ENCODE peak calls at places on chromosomes 6 and 20, in four cellular contexts. One of them, this sample, is unnamed.

GRCh38 chr20:20083796-20084195 is 31.5 kb downstream of the CFAP61 start:
- DNase-seq in HepG2: peak; percentile 52
- DNase-seq in K562: peak; percentile 7
- DNase-seq in GM12878: peak; percentile 2
- DNase-seq in this sample: peak; percentile 31

GRCh38 chr6:34586327-34587040 is 30.4 kb upstream of the SPDEF start:
- DNase-seq in HepG2: no peak
- DNase-seq in K562: no peak
- DNase-seq in GM12878: no peak
- DNase-seq in this sample: no peak

GRCh38 chr6:44386364-44386928 is 1.1 kb upstream of the CDC5L start:
- DNase-seq in HepG2: no peak
- DNase-seq in K562: no peak
- DNase-seq in GM12878: no peak
- DNase-seq in this sample: peak; percentile 21

GRCh38 chr20:19977373-19977770 is 39.8 kb upstream of the NAA20 start:
- DNase-seq in HepG2: no peak
- DNase-seq in K562: no peak
- DNase-seq in GM12878: no peak
- DNase-seq in this sample: no peak

GRCh38 chr20:15895560-15896084 is 677.6 kb downstream of the KIF16B start:
- DNase-seq in HepG2: no peak
- DNase-seq in K562: no peak
- DNase-seq in GM12878: peak; percentile 48
- DNase-seq in this sample: no peak

GRCh38 chr6:133097208-133097607 is 143.9 kb upstream of the EYA4 start:
- DNase-seq in HepG2: no peak
- DNase-seq in K562: no peak
- DNase-seq in GM12878: no peak
- DNase-seq in this sample: no peak

GRCh38 chr6:33578588-33579011 is 1.5 kb downstream of the BAK1 start:
- DNase-seq in HepG2: no peak
- DNase-seq in K562: peak; percentile 56
- DNase-seq in GM12878: no peak
- DNase-seq in this sample: no peak

GRCh38 chr6:89987830-89988229 is 93.6 kb downstream of the GJA10 start:
- DNase-seq in HepG2: no peak
- DNase-seq in K562: no peak
- DNase-seq in GM12878: no peak
- DNase-seq in this sample: no peak

GRCh38 chr20:25632940-25633790 is 9.4 kb upstream of the NANP start:
- DNase-seq in HepG2: no peak
- DNase-seq in K562: no peak
- DNase-seq in GM12878: no peak
- DNase-seq in this sample: no peak

DNA sequence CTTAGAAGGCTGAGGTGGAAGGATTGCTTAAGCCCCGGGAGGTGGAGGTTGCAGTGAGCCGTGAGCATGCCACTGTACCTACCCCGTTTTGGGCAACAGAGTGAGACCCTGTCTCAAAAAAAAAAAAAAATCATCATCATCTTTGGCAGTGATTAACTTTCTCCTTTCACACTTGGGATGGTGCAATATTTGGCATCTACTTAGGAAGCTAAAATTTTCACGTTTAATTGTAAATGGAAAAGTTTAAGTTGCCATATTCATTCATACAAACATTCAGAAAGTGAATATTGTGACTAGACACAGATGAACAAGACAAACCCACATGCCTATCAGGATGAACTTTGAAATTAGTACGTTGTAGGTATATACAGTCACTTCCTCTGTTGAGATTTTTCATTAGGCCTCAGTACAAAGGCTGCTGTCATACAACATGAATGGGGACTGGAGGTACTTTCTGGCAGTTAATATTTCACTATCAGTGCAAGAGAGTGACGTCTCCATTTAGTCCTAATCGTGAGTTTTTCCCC is 10.3 kb downstream of the TOP1 start:
- DNase-seq in HepG2: peak; percentile 99
- DNase-seq in K562: no peak
- DNase-seq in GM12878: no peak
- DNase-seq in this sample: no peak
- H3K79me2 ChIP-seq in HepG2: peaks cover 92% of the 10 kb centered on the region
- H3K79me2 ChIP-seq in K562: peaks cover 97% of the 10 kb centered on the region
- H3K79me2 ChIP-seq in GM12878: peaks cover 94% of the 10 kb centered on the region
- H3K79me2 ChIP-seq in this sample: peaks cover 100% of the 10 kb centered on the region

DNA sequence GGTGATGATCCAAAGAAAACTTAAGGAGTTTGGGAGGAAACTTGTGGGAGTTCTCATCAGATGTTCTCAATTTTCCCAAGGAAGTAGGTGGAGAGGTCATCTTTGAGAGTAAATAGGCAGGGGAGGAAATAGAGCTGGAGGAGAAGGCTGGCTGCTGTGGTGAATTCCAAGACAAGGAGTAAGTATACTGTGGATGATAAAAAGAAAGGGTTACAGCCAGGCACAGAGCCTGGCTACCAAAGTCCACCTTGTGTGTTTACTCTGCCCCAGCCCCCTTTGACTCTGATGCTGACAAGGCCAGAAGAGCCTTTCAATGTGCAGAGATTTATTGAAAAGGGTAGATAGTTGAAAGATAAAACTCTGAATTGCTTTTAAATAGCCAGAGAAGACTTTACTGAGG is 182.4 kb upstream of the JAG1 start:
- DNase-seq in HepG2: peak; percentile 51
- DNase-seq in K562: no peak
- DNase-seq in GM12878: no peak
- DNase-seq in this sample: no peak
- TF ChIP-seq MXI1 in HepG2: no peak
- TF ChIP-seq MXI1 in K562: no peak
- TF ChIP-seq MXI1 in GM12878: no peak
- TF ChIP-seq MXI1 in this sample: no peak

GRCh38 chr20:38969708-38970107 is 7.6 kb downstream of the DHX35 start:
- DNase-seq in HepG2: peak; percentile 27
- DNase-seq in K562: no peak
- DNase-seq in GM12878: no peak
- DNase-seq in this sample: no peak
- H3K79me2 ChIP-seq in HepG2: peaks cover 35% of the 10 kb centered on the region
- H3K79me2 ChIP-seq in K562: peaks cover 36% of the 10 kb centered on the region
- H3K79me2 ChIP-seq in GM12878: peaks cover 15% of the 10 kb centered on the region
- H3K79me2 ChIP-seq in this sample: peaks cover 59% of the 10 kb centered on the region

DNA sequence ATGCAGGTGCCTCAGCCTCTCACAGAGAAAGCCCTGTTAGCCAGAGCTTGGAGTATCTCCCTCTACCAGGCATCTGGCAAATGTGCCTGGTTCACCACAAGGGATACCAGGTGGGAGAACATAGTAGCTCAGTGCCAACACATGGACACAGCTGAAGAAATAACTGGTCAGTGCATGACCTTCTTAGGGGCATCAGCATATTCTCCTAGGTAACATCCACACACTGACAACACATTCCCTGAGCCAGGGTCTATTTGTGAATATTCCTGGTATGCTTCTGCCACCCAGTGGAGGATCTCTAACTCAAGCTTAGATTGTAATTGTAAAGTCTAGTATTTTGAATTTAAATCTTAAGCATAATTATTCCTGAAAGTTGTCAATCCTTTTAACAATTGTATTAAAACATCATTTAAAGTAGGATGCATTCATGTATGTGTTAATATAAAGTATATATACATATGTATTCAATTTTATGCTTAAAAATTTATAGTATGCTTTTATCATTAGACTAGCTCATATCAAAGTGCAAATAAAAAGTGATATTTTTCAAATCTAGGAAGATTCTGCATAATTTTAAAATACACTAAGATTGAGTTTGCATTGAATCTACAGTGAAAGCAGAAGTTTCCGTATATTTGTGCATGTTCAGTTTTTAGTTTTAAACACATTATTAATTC is 45.3 kb upstream of the COL21A1 start:
- DNase-seq in HepG2: peak; percentile 62
- DNase-seq in K562: peak; percentile 10
- DNase-seq in GM12878: no peak
- DNase-seq in this sample: peak; percentile 49
- TF ChIP-seq MXI1 in HepG2: no peak
- TF ChIP-seq MXI1 in K562: no peak
- TF ChIP-seq MXI1 in GM12878: no peak
- TF ChIP-seq MXI1 in this sample: no peak

DNA sequence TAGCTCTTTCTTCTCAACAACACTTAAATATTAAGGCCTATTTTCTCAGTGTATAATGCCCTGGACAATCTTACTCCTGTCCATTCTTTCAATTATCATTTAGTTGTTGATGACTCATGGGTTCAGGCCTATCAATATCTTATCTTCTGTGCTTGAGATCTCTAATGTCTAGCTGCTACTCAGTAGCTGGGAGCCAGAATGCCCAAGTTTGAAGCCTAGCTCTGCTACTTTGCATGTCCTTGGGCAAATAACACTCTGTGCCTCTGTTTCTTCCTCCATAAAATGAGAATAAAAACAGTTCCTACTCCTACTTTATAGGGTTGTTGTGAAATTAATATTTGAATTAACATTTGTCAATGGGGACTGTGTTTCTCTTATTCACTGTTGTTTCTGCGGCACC is 69.5 kb downstream of the MAN1A1 start:
- DNase-seq in HepG2: no peak
- DNase-seq in K562: no peak
- DNase-seq in GM12878: no peak
- DNase-seq in this sample: no peak
- H3K79me2 ChIP-seq in HepG2: peaks cover 69% of the 10 kb centered on the region
- H3K79me2 ChIP-seq in K562: peaks cover 89% of the 10 kb centered on the region
- H3K79me2 ChIP-seq in GM12878: no peaks in the 10 kb centered on the region
- H3K79me2 ChIP-seq in this sample: no peaks in the 10 kb centered on the region

DNA sequence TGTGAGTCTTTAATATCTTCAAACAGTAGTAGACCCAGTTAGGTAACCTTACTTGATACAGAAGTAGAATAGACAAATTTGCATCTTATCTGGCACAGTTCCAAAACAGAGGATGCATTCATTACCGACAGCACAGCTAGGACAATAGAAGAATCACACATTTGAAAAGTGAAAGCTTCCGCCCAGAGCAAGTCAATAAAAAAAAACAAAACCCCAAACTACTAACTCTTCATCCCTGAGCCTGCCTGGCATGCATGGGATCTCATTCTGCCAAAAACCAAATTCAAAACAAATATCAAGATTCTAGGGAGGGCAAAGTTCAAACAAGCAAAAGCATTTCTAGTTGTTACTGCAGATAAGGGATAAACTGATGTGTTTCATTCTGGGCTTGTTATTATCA is 235.4 kb downstream of the BTBD9 start:
- DNase-seq in HepG2: peak; percentile 35
- DNase-seq in K562: no peak
- DNase-seq in GM12878: peak; percentile 8
- DNase-seq in this sample: no peak
- TF ChIP-seq MXI1 in HepG2: no peak
- TF ChIP-seq MXI1 in K562: no peak
- TF ChIP-seq MXI1 in GM12878: no peak
- TF ChIP-seq MXI1 in this sample: no peak

GRCh38 chr6:45420909-45421699 is 43.4 kb upstream of the SUPT3H start:
- DNase-seq in HepG2: no peak
- DNase-seq in K562: peak; percentile 27
- DNase-seq in GM12878: no peak
- DNase-seq in this sample: no peak

GRCh38 chr6:45420083-45420908 is 42.6 kb upstream of the SUPT3H start:
- DNase-seq in HepG2: no peak
- DNase-seq in K562: no peak
- DNase-seq in GM12878: no peak
- DNase-seq in this sample: peak; percentile 19

GRCh38 chr6:45422541-45423110 is 44.9 kb upstream of the SUPT3H start:
- DNase-seq in HepG2: no peak
- DNase-seq in K562: peak; percentile 28
- DNase-seq in GM12878: no peak
- DNase-seq in this sample: peak; percentile 56

GRCh38 chr6:45423111-45423900 is 45.6 kb upstream of the SUPT3H start:
- DNase-seq in HepG2: no peak
- DNase-seq in K562: no peak
- DNase-seq in GM12878: no peak
- DNase-seq in this sample: peak; percentile 41

DNA sequence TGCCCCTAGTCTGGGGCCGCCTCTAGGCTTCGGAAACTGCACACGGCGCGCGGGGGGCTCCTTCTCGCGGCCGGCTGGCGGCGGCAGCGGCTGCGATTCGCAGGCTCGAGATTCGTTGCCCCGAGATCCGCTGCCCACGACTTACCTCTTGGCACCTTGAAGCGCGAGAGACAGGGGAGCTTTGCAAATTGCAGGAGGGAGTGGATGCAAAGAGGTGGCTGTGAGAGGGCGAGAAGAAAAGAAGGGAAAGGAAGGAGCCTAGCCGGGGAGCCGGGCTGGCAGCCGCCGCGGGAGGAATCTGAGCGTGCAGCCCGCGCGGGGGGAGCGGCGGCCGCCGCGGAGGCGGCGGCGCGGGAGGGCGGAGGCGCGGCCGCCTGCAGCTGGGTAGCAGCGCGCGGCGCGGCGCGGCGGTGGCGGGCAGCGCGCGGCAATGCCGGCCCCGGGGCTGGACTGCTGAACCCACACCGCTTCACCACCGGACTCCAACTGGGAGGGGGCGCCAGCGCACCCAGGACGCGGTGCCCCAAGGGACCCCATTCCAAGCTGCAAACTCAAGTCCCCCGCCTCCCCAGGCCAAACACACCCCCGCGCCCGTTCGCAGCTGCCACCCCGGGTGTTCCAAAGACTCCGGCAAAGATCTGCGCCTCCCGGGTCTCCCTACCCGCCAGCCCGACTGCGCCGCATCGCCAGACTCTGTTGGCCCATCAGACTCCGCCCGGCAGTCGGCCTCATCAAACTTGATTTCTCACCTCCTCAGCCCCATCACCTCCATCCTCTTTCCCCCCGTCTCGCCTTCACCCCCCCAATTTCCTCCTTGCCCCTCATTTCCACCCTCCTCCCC is 44.2 kb upstream of the SUPT3H start:
- DNase-seq in HepG2: peak; percentile 16
- DNase-seq in K562: peak; percentile 60
- DNase-seq in GM12878: no peak
- DNase-seq in this sample: peak; percentile 76
- H3K79me2 ChIP-seq in HepG2: no peaks in the 10 kb centered on the region
- H3K79me2 ChIP-seq in K562: no peaks in the 10 kb centered on the region
- H3K79me2 ChIP-seq in GM12878: no peaks in the 10 kb centered on the region
- H3K79me2 ChIP-seq in this sample: peaks cover 46% of the 10 kb centered on the region

GRCh38 chr6:26270903-26271639 is 93.9 kb upstream of the BTN3A2 start:
- DNase-seq in HepG2: no peak
- DNase-seq in K562: no peak
- DNase-seq in GM12878: peak; percentile 98
- DNase-seq in this sample: peak; percentile 87
- TF ChIP-seq MXI1 in HepG2: no peak
- TF ChIP-seq MXI1 in K562: no peak
- TF ChIP-seq MXI1 in GM12878: peak; percentile 83
- TF ChIP-seq MXI1 in this sample: peak; percentile 79

GRCh38 chr20:35060168-35060567 is 32.4 kb downstream of the TRPC4AP start:
- DNase-seq in HepG2: no peak
- DNase-seq in K562: no peak
- DNase-seq in GM12878: no peak
- DNase-seq in this sample: no peak

GRCh38 chr20:35058184-35058583 is 34.4 kb downstream of the TRPC4AP start:
- DNase-seq in HepG2: no peak
- DNase-seq in K562: no peak
- DNase-seq in GM12878: no peak
- DNase-seq in this sample: no peak

GRCh38 chr20:35059110-35059509 is 33.5 kb downstream of the TRPC4AP start:
- DNase-seq in HepG2: no peak
- DNase-seq in K562: no peak
- DNase-seq in GM12878: no peak
- DNase-seq in this sample: no peak

GRCh38 chr20:35062478-35062877 is 30.1 kb downstream of the TRPC4AP start:
- DNase-seq in HepG2: no peak
- DNase-seq in K562: no peak
- DNase-seq in GM12878: no peak
- DNase-seq in this sample: no peak

GRCh38 chr20:35059612-35060011 is 33.0 kb downstream of the TRPC4AP start:
- DNase-seq in HepG2: no peak
- DNase-seq in K562: no peak
- DNase-seq in GM12878: no peak
- DNase-seq in this sample: no peak
- H3K79me2 ChIP-seq in HepG2: peaks cover 68% of the 10 kb centered on the region
- H3K79me2 ChIP-seq in K562: peaks cover 58% of the 10 kb centered on the region
- H3K79me2 ChIP-seq in GM12878: peaks cover 18% of the 10 kb centered on the region
- H3K79me2 ChIP-seq in this sample: peaks cover 90% of the 10 kb centered on the region

This sample was measured in SK-N-SH.